ENCODE peak calls at places on chromosome 18, in eight cellular contexts. K is Peyer's patch, T is ovary, V is choroid plexus epithelial cell, U is mesothelial cell of epicardium, C is Panc1, E is AG04450, N is body of pancreas. F is an unnamed sample.

GRCh38 chr18:77552945-77553344 is 303.3 kb downstream of the GALR1 start:
- DNase-seq in K (no peak), T (no peak), V (no peak), U (no peak), C (no peak), E (no peak), N (no peak), F (no peak)

GRCh38 chr18:64017870-64018269 is 48.0 kb downstream of the SERPINB8 start:
- DNase-seq in K (no peak), T (no peak), V (peak), U (no peak), C (peak), E (no peak), N (no peak), F (no peak)

GRCh38 chr18:46250084-46250811 is 146.1 kb downstream of the HAUS1 start:
- DNase-seq in K (peak), T (no peak), V (peak), U (no peak), C (no peak), E (peak), N (peak), F (peak)

GRCh38 chr18:50427896-50428295 is 53.0 kb downstream of the SKA1 start:
- DNase-seq in K (no peak), T (no peak), V (no peak), U (no peak), C (no peak), E (no peak), N (no peak), F (no peak)

GRCh38 chr18:70337139-70337972 is 48.5 kb downstream of the SOCS6 start:
- DNase-seq in K (no peak), T (no peak), V (peak), U (no peak), C (peak), E (peak), N (no peak), F (no peak)

GRCh38 chr18:50853863-50854271 is 25.1 kb upstream of the ME2 start:
- DNase-seq in K (no peak), T (no peak), V (peak), U (no peak), C (peak), E (no peak), N (no peak), F (no peak)

GRCh38 chr18:51668101-51668500 is 470.6 kb upstream of the MEX3C start:
- DNase-seq in K (peak), T (peak), V (peak), U (peak), C (peak), E (peak), N (peak), F (peak)

GRCh38 chr18:54004828-54005227 is 219.6 kb downstream of the MBD2 start:
- DNase-seq in K (no peak), T (no peak), V (peak), U (no peak), C (no peak), E (no peak), N (peak), F (no peak)

GRCh38 chr18:57023483-57023882 is 123.4 kb upstream of the BOD1L2 start:
- DNase-seq in K (no peak), T (no peak), V (no peak), U (no peak), C (no peak), E (no peak), N (no peak), F (no peak)

GRCh38 chr18:75456277-75456676 is 28.8 kb upstream of the SMIM21 start:
- DNase-seq in K (no peak), T (peak), V (peak), U (no peak), C (no peak), E (no peak), N (no peak), F (no peak)

GRCh38 chr18:3452750-3453539 is 3.0 kb downstream of the TGIF1 start:
- DNase-seq in K (no peak), T (no peak), V (peak), U (no peak), C (no peak), E (no peak), N (no peak), F (no peak)

GRCh38 chr18:63097198-63097597 is 222.4 kb downstream of the BCL2 start:
- DNase-seq in K (no peak), T (no peak), V (no peak), U (no peak), C (no peak), E (no peak), N (no peak), F (no peak)

GRCh38 chr18:12628706-12629702 is 28.9 kb downstream of the SPIRE1 start:
- DNase-seq in K (no peak), T (no peak), V (peak), U (no peak), C (no peak), E (peak), N (no peak), F (no peak)

GRCh38 chr18:61957801-61958516 is 65.2 kb upstream of the RNF152 start:
- DNase-seq in K (no peak), T (no peak), V (peak), U (no peak), C (no peak), E (no peak), N (no peak), F (no peak)

GRCh38 chr18:54479365-54479764 is 111.7 kb upstream of the DYNAP start:
- DNase-seq in K (no peak), T (no peak), V (no peak), U (no peak), C (no peak), E (no peak), N (no peak), F (no peak)

GRCh38 chr18:5455644-5456043 is 88.2 kb downstream of the EPB41L3 start:
- DNase-seq in K (no peak), T (no peak), V (peak), U (no peak), C (no peak), E (peak), N (no peak), F (no peak)

GRCh38 chr18:56034954-56035353 is 447.0 kb upstream of the TCF4 start:
- DNase-seq in K (no peak), T (no peak), V (no peak), U (no peak), C (no peak), E (no peak), N (no peak), F (no peak)

GRCh38 chr18:2971741-2972552 is 41.0 kb downstream of the LPIN2 start:
- DNase-seq in K (peak), T (no peak), V (peak), U (no peak), C (no peak), E (no peak), N (peak), F (peak)

GRCh38 chr18:52312321-52312720 is 27.7 kb upstream of the DCC start:
- DNase-seq in K (no peak), T (no peak), V (no peak), U (no peak), C (no peak), E (no peak), N (no peak), F (no peak)

GRCh38 chr18:58611471-58612131 is 17.3 kb downstream of the ALPK2 start:
- DNase-seq in K (no peak), T (no peak), V (peak), U (no peak), C (no peak), E (no peak), N (no peak), F (no peak)

GRCh38 chr18:12973562-12974213 is 17.5 kb upstream of the CEP192 start:
- DNase-seq in K (no peak), T (no peak), V (peak), U (no peak), C (no peak), E (no peak), N (no peak), F (no peak)

GRCh38 chr18:25058520-25058919 is 293.4 kb downstream of the ZNF521 start:
- DNase-seq in K (no peak), T (no peak), V (no peak), U (no peak), C (no peak), E (no peak), N (no peak), F (no peak)

GRCh38 chr18:59915606-59916005 is 15.8 kb downstream of the PMAIP1 start:
- DNase-seq in K (no peak), T (no peak), V (no peak), U (no peak), C (no peak), E (no peak), N (no peak), F (no peak)

GRCh38 chr18:47418746-47419145 is 167.3 kb upstream of the SKOR2 start:
- DNase-seq in K (no peak), T (no peak), V (no peak), U (no peak), C (no peak), E (no peak), N (no peak), F (no peak)

GRCh38 chr18:59021500-59021899 is 118.2 kb upstream of the SEC11C start:
- DNase-seq in K (no peak), T (no peak), V (no peak), U (no peak), C (no peak), E (no peak), N (no peak), F (no peak)

GRCh38 chr18:686339-687111 is 25.9 kb downstream of the ENOSF1 start:
- DNase-seq in K (no peak), T (no peak), V (peak), U (no peak), C (no peak), E (no peak), N (no peak), F (no peak)

GRCh38 chr18:2994603-2995432 is 18.1 kb downstream of the LPIN2 start:
- DNase-seq in K (peak), T (no peak), V (no peak), U (no peak), C (no peak), E (no peak), N (peak), F (peak)

GRCh38 chr18:63788447-63789096 is 13.4 kb downstream of the SERPINB7 start:
- DNase-seq in K (no peak), T (no peak), V (peak), U (no peak), C (peak), E (peak), N (no peak), F (peak)

GRCh38 chr18:48921305-48922202 is 29.2 kb downstream of the SMAD7 start:
- DNase-seq in K (no peak), T (peak), V (no peak), U (no peak), C (no peak), E (no peak), N (no peak), F (no peak)

DNA sequence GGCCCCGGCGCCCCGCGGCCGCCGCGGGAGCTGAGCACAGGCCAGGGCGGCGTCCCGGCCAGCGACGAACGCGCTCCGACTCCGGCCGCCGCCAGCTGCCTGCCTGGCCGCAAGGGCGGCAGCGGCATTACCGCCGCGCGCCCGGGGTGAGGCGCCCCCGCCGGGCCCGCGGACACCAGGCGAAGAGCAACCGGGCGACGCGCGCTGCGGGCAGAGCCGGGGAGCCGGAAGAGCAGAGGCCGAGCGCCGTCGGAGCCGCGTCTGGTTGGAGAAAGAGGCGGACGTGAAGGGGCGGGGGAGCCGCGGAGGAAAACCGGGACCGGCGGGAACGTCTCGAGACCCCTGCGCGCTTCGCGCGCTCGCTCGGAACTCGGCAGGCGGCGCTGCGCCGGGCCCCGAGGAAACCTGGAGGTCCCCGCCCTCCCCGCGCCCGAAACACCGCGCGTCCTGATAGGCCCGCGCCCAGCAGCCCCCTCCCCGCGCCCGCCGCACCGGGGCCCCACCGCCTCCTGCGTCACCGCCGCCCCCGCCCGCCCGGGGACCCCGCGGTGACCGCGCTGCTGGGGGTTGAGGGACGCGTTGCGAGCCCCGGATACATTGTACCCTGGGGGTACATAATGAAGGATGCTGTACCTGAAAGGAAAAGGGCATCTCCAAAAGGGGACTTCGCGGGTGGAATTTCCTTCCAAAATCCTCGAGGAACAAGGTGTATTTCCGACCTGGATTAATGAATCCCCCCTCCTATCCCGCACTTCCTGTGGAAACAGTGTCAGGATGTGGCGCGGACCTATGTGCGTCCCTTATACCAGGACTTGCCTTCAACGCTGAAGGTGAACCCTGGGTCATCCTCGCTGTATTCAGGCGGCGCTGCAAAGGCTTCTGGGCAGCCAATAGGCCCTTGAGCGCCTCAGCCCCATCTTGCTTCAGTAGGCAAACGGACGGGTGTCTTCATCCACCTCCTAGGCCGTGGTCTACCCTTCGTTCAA is 1.0 kb upstream of the B4GALT6 start:
- DNase-seq in K (peak), T (peak), V (peak), U (peak), C (no peak), E (no peak), N (peak), F (peak)
- TF ChIP-seq CTCF in K (peak), T (peak), V (peak), U (peak), C (peak), E (no peak), N (peak), F (peak)

GRCh38 chr18:42328931-42329330 is 373.9 kb downstream of the PIK3C3 start:
- DNase-seq in K (no peak), T (no peak), V (no peak), U (no peak), C (no peak), E (no peak), N (no peak), F (no peak)
- TF ChIP-seq CTCF in K (no peak), T (no peak), V (no peak), U (no peak), C (no peak), E (no peak), N (no peak), F (no peak)

DNA sequence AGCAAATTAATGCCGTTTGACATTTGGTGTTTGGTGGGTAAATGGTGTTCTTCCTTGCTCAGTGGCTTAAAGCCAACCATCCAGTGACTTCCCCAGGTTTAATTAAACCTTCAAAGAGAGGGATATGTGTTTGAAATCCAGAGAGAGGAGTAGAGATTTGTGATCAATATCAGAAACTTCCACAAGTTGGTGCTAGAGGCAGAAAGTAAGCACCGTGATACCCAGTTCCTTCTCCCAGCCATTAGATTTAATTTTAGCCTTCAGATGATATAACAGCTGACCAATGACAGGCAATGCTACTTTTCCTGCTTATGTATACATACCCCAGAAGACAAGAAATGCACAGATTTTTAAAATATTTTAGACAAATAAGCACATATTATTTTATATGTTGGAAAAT is 398.5 kb downstream of the CDH2 start:
- DNase-seq in K (no peak), T (no peak), V (peak), U (no peak), C (no peak), E (no peak), N (no peak), F (no peak)
- TF ChIP-seq CTCF in K (peak), T (no peak), V (peak), U (no peak), C (peak), E (peak), N (no peak), F (no peak)

GRCh38 chr18:73110307-73110706 is 242.5 kb upstream of the NETO1 start:
- DNase-seq in K (no peak), T (no peak), V (no peak), U (no peak), C (no peak), E (no peak), N (no peak), F (no peak)
- TF ChIP-seq CTCF in K (no peak), T (no peak), V (no peak), U (no peak), C (no peak), E (no peak), N (no peak), F (no peak)

DNA sequence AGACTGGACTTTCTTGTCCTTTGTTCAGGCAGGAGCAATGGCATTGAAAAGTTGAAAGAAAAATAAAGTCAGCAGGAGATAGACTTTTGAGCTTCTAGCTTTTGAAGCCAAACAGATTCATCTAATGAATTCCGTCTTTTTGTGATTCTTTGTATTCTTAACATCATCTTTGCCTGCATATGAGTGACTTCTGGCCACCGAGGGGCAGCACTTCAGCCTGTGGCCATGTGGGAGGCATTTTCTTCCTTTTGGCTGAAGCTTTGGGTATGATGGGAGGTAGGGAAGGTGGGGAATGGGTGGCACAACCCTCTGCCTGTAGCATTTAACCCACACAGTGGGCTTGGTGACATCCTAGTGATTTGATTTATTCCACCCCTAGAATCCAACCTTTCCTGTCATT is 220.6 kb downstream of the SETBP1 start:
- DNase-seq in K (no peak), T (no peak), V (peak), U (no peak), C (no peak), E (no peak), N (no peak), F (no peak)
- TF ChIP-seq CTCF in K (no peak), T (no peak), V (peak), U (no peak), C (no peak), E (peak), N (no peak), F (no peak)

GRCh38 chr18:74082476-74083070 is 65.1 kb downstream of the FBXO15 start:
- DNase-seq in K (peak), T (no peak), V (peak), U (peak), C (peak), E (no peak), N (peak), F (no peak)
- TF ChIP-seq CTCF in K (peak), T (no peak), V (peak), U (no peak), C (peak), E (peak), N (no peak), F (no peak)

GRCh38 chr18:9913151-9913525 is 678 bp upstream of the VAPA start:
- DNase-seq in K (no peak), T (no peak), V (no peak), U (no peak), C (no peak), E (no peak), N (no peak), F (no peak)
- TF ChIP-seq CTCF in K (no peak), T (no peak), V (no peak), U (no peak), C (no peak), E (no peak), N (no peak), F (no peak)

GRCh38 chr18:44895176-44895798 is 214.6 kb downstream of the SETBP1 start:
- DNase-seq in K (peak), T (no peak), V (peak), U (no peak), C (peak), E (peak), N (peak), F (no peak)
- TF ChIP-seq CTCF in K (peak), T (no peak), V (peak), U (no peak), C (no peak), E (peak), N (peak), F (no peak)